ENCODE peak calls at places on chromosome 14, in four cellular contexts. One of them, this sample, is unnamed.

GRCh38 chr14:103628684-103629502 is at the start of gene KLC1:
- DNase-seq in K562: peak; percentile 84
- DNase-seq in HepG2: no peak
- DNase-seq in HCT116: peak; percentile 31
- DNase-seq in this sample: no peak

GRCh38 chr14:94485944-94486841 is 10.2 kb upstream of the SERPINA9 start:
- DNase-seq in HCT116: peak; percentile 22
- DNase-seq in HepG2: peak; percentile 48
- DNase-seq in K562: peak; percentile 55
- DNase-seq in this sample: peak; percentile 18

GRCh38 chr14:106286697-106287290 is 760.4 kb downstream of the TMEM121 start:
- DNase-seq in K562: peak; percentile 41
- DNase-seq in HCT116: no peak
- DNase-seq in HepG2: no peak
- DNase-seq in this sample: no peak

GRCh38 chr14:35400707-35401421 is 3.7 kb downstream of the NFKBIA start:
- DNase-seq in HepG2: peak; percentile 73
- DNase-seq in K562: no peak
- DNase-seq in HCT116: no peak
- DNase-seq in this sample: no peak

GRCh38 chr14:64294672-64295413 is 672 bp upstream of the ESR2 start:
- DNase-seq in HCT116: peak; percentile 38
- DNase-seq in K562: peak; percentile 75
- DNase-seq in HepG2: peak; percentile 33
- DNase-seq in this sample: peak; percentile 30

GRCh38 chr14:30440986-30441385 is 118.0 kb upstream of the G2E3 start:
- DNase-seq in HepG2: no peak
- DNase-seq in HCT116: no peak
- DNase-seq in K562: no peak
- DNase-seq in this sample: no peak

GRCh38 chr14:23539209-23539866 is 12.2 kb downstream of the ZFHX2 start:
- DNase-seq in K562: peak; percentile 66
- DNase-seq in HCT116: peak; percentile 19
- DNase-seq in HepG2: peak; percentile 86
- DNase-seq in this sample: no peak

GRCh38 chr14:60196291-60196690 is 31.1 kb upstream of the DHRS7 start:
- DNase-seq in K562: no peak
- DNase-seq in HCT116: no peak
- DNase-seq in HepG2: no peak
- DNase-seq in this sample: no peak

GRCh38 chr14:56630707-56631106 is 51.1 kb downstream of the TMEM260 start:
- DNase-seq in HCT116: no peak
- DNase-seq in HepG2: no peak
- DNase-seq in K562: no peak
- DNase-seq in this sample: no peak

GRCh38 chr14:30656190-30656632 is 34.1 kb downstream of the SCFD1 start:
- DNase-seq in K562: peak; percentile 13
- DNase-seq in HepG2: peak; percentile 68
- DNase-seq in HCT116: peak; percentile 15
- DNase-seq in this sample: peak; percentile 15

GRCh38 chr14:70782361-70782760 is 27.0 kb downstream of the MAP3K9 start:
- DNase-seq in HCT116: no peak
- DNase-seq in K562: no peak
- DNase-seq in HepG2: no peak
- DNase-seq in this sample: no peak

GRCh38 chr14:103073876-103074698 is 9.9 kb upstream of the LBHD2 start:
- DNase-seq in HepG2: no peak
- DNase-seq in HCT116: no peak
- DNase-seq in K562: no peak
- DNase-seq in this sample: no peak

GRCh38 chr14:78606111-78606510 is 435.9 kb downstream of the NRXN3 start:
- DNase-seq in HepG2: no peak
- DNase-seq in K562: no peak
- DNase-seq in HCT116: no peak
- DNase-seq in this sample: no peak

GRCh38 chr14:81236138-81236537 is 15.4 kb upstream of the GTF2A1 start:
- DNase-seq in HepG2: no peak
- DNase-seq in K562: no peak
- DNase-seq in HCT116: no peak
- DNase-seq in this sample: no peak

GRCh38 chr14:69354383-69355154 is 43.5 kb downstream of the ERH start:
- DNase-seq in HepG2: peak; percentile 16
- DNase-seq in HCT116: no peak
- DNase-seq in K562: no peak
- DNase-seq in this sample: no peak
- H3K27ac ChIP-seq in HepG2: no peak overlapping the region
- H3K27ac ChIP-seq in HCT116: no peak overlapping the region
- H3K27ac ChIP-seq in K562: no peak overlapping the region
- H3K27ac ChIP-seq in this sample: no peak overlapping the region

DNA sequence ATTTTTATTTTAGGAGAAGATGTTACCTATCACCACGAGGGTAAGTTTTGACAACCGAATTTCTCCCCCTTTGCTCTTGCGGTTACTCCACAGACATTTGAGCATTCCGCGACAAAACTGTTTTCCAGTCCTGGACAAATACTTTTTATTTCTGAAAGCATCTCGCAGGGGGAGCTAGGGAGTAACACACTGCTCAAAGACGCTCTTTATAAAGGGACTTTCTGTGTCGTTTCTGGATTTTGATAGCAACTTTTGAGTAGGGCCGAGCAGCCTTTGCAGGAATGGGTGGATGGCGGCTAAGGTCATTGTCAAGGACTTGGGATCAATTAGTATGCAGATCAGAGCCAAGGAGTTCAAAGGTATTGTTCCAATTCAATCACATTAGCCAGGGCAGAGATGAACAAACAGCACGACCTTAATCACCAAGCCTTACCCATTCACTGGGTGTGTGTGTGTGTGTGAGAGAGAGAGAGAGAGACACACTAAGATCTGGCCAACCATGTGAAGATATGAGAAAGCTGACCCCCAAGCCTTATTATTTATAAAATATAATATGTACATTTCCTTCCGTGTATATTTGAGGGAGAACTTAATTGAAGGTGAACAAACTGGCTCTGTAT is 613.6 kb downstream of the VRK1 start:
- DNase-seq in HCT116: no peak
- DNase-seq in K562: no peak
- DNase-seq in HepG2: no peak
- DNase-seq in this sample: no peak
- TF ChIP-seq TCF7L2 in HCT116: no peak
- TF ChIP-seq TCF7L2 in K562: no peak
- TF ChIP-seq TCF7L2 in HepG2: no peak
- TF ChIP-seq TCF7L2 in this sample: no peak

GRCh38 chr14:89186850-89187376 is 230.1 kb downstream of the FOXN3 start:
- DNase-seq in HCT116: no peak
- DNase-seq in K562: no peak
- DNase-seq in HepG2: no peak
- DNase-seq in this sample: no peak

GRCh38 chr14:89185919-89186849 is 230.8 kb downstream of the FOXN3 start:
- DNase-seq in HCT116: peak; percentile 73
- DNase-seq in K562: no peak
- DNase-seq in HepG2: no peak
- DNase-seq in this sample: no peak

GRCh38 chr14:89184952-89185351 is 232.1 kb downstream of the FOXN3 start:
- DNase-seq in HCT116: no peak
- DNase-seq in HepG2: no peak
- DNase-seq in K562: no peak
- DNase-seq in this sample: no peak

GRCh38 chr14:89188492-89188891 is 228.5 kb downstream of the FOXN3 start:
- DNase-seq in HCT116: no peak
- DNase-seq in K562: no peak
- DNase-seq in HepG2: no peak
- DNase-seq in this sample: no peak

GRCh38 chr14:89187501-89187900 is 229.5 kb downstream of the FOXN3 start:
- DNase-seq in K562: no peak
- DNase-seq in HepG2: no peak
- DNase-seq in HCT116: no peak
- DNase-seq in this sample: no peak
- H3K27ac ChIP-seq in K562: no peak overlapping the region
- H3K27ac ChIP-seq in HepG2: no peak overlapping the region
- H3K27ac ChIP-seq in HCT116: no peak overlapping the region
- H3K27ac ChIP-seq in this sample: no peak overlapping the region

DNA sequence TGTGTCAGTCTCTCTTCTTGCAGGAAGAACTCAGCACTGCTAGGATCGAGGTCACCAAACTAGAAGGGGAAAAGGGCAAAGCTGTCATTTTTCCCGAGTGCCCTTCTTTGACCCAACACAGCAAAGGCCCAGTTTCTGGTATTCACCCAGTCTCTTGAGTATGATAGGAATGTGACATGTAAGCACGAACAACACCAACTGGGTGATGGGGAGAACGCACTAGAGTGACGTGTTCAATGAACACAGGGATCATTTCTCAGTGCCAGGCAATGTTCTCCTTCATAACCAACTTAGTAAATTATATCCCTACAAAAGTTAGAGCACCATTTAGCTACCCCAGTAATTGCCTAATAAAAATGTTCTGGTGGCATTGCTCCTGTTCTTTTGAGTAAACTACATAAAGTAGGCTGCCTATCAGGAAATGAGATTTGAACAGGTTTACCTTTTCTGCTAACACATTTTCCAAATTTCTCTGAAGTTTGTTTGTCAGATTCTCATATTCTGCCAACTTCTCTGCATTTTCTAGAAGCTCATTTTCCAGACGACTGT is 64.5 kb downstream of the NIN start:
- DNase-seq in HepG2: no peak
- DNase-seq in HCT116: no peak
- DNase-seq in K562: no peak
- DNase-seq in this sample: no peak
- TF ChIP-seq TCF7L2 in HepG2: no peak
- TF ChIP-seq TCF7L2 in HCT116: no peak
- TF ChIP-seq TCF7L2 in K562: no peak
- TF ChIP-seq TCF7L2 in this sample: no peak

This sample was measured in Panc1.